ENCODE peak calls at places on chromosomes 5 and 9, in five cellular contexts. I is SK-MEL-5, N is COR-L47, F is HT1080, L is EH. A is an unnamed sample.

GRCh38 chr9:133836001-133836758 is 98.0 kb upstream of the SARDH start:
- DNase-seq in I (no peak), N (no peak), F (no peak), L (no peak), A (no peak)

GRCh38 chr5:53030828-53031425 is 41.8 kb downstream of the ITGA2 start:
- DNase-seq in I (no peak), N (no peak), F (no peak), L (no peak), A (no peak)

GRCh38 chr5:156640751-156641241 is 209.3 kb upstream of the PPP1R2B start:
- DNase-seq in I (no peak), N (no peak), F (no peak), L (peak), A (no peak)

GRCh38 chr5:174532453-174533126 is 191.8 kb upstream of the MSX2 start:
- DNase-seq in I (peak), N (peak), F (peak), L (peak), A (peak)

GRCh38 chr9:14119694-14120514 is 194.0 kb downstream of the NFIB start:
- DNase-seq in I (no peak), N (no peak), F (peak), L (no peak), A (no peak)

GRCh38 chr9:116998305-116998704 is 311.2 kb downstream of the TRIM32 start:
- DNase-seq in I (no peak), N (no peak), F (peak), L (peak), A (no peak)

GRCh38 chr9:89384783-89385182 is 66.5 kb downstream of the SECISBP2 start:
- DNase-seq in I (no peak), N (no peak), F (no peak), L (no peak), A (no peak)

GRCh38 chr9:89005323-89005722 is 14.1 kb downstream of the S1PR3 start:
- DNase-seq in I (no peak), N (no peak), F (no peak), L (no peak), A (no peak)

GRCh38 chr5:96962540-96962991 is 26.7 kb downstream of the LNPEP start:
- DNase-seq in I (peak), N (no peak), F (no peak), L (peak), A (no peak)

GRCh38 chr5:76406014-76406413 is 2.9 kb downstream of the IQGAP2 start:
- DNase-seq in I (no peak), N (no peak), F (no peak), L (no peak), A (no peak)

GRCh38 chr9:13149454-13149853 is 130.0 kb downstream of the MPDZ start:
- DNase-seq in I (no peak), N (peak), F (no peak), L (no peak), A (no peak)

GRCh38 chr9:96256800-96257199 is 45.2 kb downstream of the HSD17B3 start:
- DNase-seq in I (no peak), N (no peak), F (peak), L (no peak), A (peak)

GRCh38 chr9:27442464-27442863 is 81.6 kb upstream of the IFNK start:
- DNase-seq in I (no peak), N (no peak), F (no peak), L (no peak), A (no peak)

GRCh38 chr9:16029056-16029615 is 476.3 kb downstream of the CCDC171 start:
- DNase-seq in I (no peak), N (no peak), F (peak), L (peak), A (no peak)

GRCh38 chr5:85204289-85204688 is 819.6 kb upstream of the EDIL3 start:
- DNase-seq in I (no peak), N (no peak), F (no peak), L (no peak), A (no peak)

GRCh38 chr9:130461218-130461630 is 16.5 kb downstream of the ASS1 start:
- DNase-seq in I (peak), N (peak), F (no peak), L (peak), A (peak)

GRCh38 chr9:117081641-117082317 is 333.1 kb downstream of the ASTN2 start:
- DNase-seq in I (no peak), N (no peak), F (no peak), L (no peak), A (peak)

GRCh38 chr5:168879929-168880328 is 300.8 kb upstream of the PANK3 start:
- DNase-seq in I (peak), N (no peak), F (no peak), L (peak), A (no peak)

GRCh38 chr9:347667-348292 is 133.1 kb downstream of the DOCK8 start:
- DNase-seq in I (peak), N (no peak), F (peak), L (peak), A (peak)

GRCh38 chr9:93655621-93656425 is 79.4 kb downstream of the PHF2 start:
- DNase-seq in I (no peak), N (no peak), F (no peak), L (no peak), A (no peak)

GRCh38 chr5:178241259-178241658 is 8.7 kb upstream of the PHYKPL start:
- DNase-seq in I (no peak), N (no peak), F (no peak), L (no peak), A (no peak)

GRCh38 chr5:14178671-14179211 is 35.6 kb downstream of the TRIO start:
- DNase-seq in I (peak), N (no peak), F (peak), L (peak), A (peak)

GRCh38 chr5:172440486-172440885 is 13.8 kb downstream of the SH3PXD2B start:
- DNase-seq in I (no peak), N (no peak), F (no peak), L (no peak), A (no peak)

GRCh38 chr5:172175263-172175719 is 12.7 kb downstream of the STK10 start:
- DNase-seq in I (no peak), N (no peak), F (no peak), L (peak), A (no peak)

GRCh38 chr9:127158995-127159801 is 36.8 kb upstream of the ANGPTL2 start:
- DNase-seq in I (peak), N (peak), F (peak), L (peak), A (peak)

GRCh38 chr5:103308774-103309173 is 50.2 kb downstream of the MACIR start:
- DNase-seq in I (no peak), N (no peak), F (no peak), L (no peak), A (no peak)

GRCh38 chr5:102759289-102759688 is 4.2 kb downstream of the PAM start:
- DNase-seq in I (no peak), N (no peak), F (no peak), L (no peak), A (no peak)

GRCh38 chr9:70049236-70049635 is 5.6 kb downstream of the MAMDC2 start:
- DNase-seq in I (peak), N (peak), F (peak), L (peak), A (no peak)

GRCh38 chr9:17004500-17004899 is 130.3 kb upstream of the CNTLN start:
- DNase-seq in I (peak), N (no peak), F (no peak), L (peak), A (no peak)

GRCh38 chr9:88995205-88995604 is 3.9 kb downstream of the S1PR3 start:
- DNase-seq in I (no peak), N (no peak), F (no peak), L (no peak), A (no peak)